ENCODE peak calls at places on chromosomes 2 and 18, in ten cellular contexts. U is thoracic aorta; S is astrocyte of the spinal cord; I is GM12892; Q is ecto neural progenitor cell; J is AG20443; T is NCI-H2171 treated with DMSO at 0.1 percent for 48 hours; M is mesenteric fat pad; Z is activated CD8-positive, alpha-beta memory T cell treated with anti-CD3 and anti-CD28 coated beads for 1 hour; V is AML-193. A is an unnamed sample.
A peak's percentile ranks its signal among the peaks of the same experiment; 100 is the strongest.

GRCh38 chr2:120576509-120577474 is 158.9 kb upstream of the GLI2 start:
- DNase-seq in U (no peak), S (no peak), I (no peak), Q (no peak), J (peak; percentile 90), T (no peak), M (no peak), Z (no peak), V (no peak), A (peak; percentile 85)

GRCh38 chr2:95262896-95263542 is 11.2 kb upstream of the PROM2 start:
- DNase-seq in U (no peak), S (no peak), I (no peak), Q (no peak), J (no peak), T (no peak), M (no peak), Z (no peak), V (no peak), A (no peak)

GRCh38 chr2:172380436-172381274 is 46.7 kb upstream of the ITGA6 start:
- DNase-seq in U (no peak), S (peak; percentile 12), I (no peak), Q (peak; percentile 67), J (no peak), T (no peak), M (no peak), Z (no peak), V (peak; percentile 87), A (no peak)

GRCh38 chr2:50066858-50067257 is 912.5 kb upstream of the FSHR start:
- DNase-seq in U (no peak), S (no peak), I (no peak), Q (no peak), J (no peak), T (no peak), M (no peak), Z (no peak), V (no peak), A (no peak)

GRCh38 chr2:29050591-29050990 is 23.7 kb downstream of the PCARE start:
- DNase-seq in U (no peak), S (no peak), I (no peak), Q (no peak), J (no peak), T (no peak), M (no peak), Z (no peak), V (no peak), A (no peak)

GRCh38 chr2:182023235-182023634 is 37.6 kb downstream of the PPP1R1C start:
- DNase-seq in U (no peak), S (no peak), I (no peak), Q (no peak), J (no peak), T (no peak), M (no peak), Z (no peak), V (no peak), A (no peak)

GRCh38 chr18:48983793-48984437 is 33.1 kb upstream of the SMAD7 start:
- DNase-seq in U (no peak), S (no peak), I (no peak), Q (no peak), J (no peak), T (peak; percentile 78), M (no peak), Z (no peak), V (peak; percentile 26), A (peak; percentile 41)

GRCh38 chr2:10554961-10555809 is 107.1 kb upstream of the ODC1 start:
- DNase-seq in U (no peak), S (no peak), I (no peak), Q (no peak), J (no peak), T (no peak), M (peak; percentile 72), Z (no peak), V (no peak), A (peak; percentile 58)

GRCh38 chr2:20350105-20350712 is 435 bp downstream of the PUM2 start:
- DNase-seq in U (no peak), S (peak; percentile 19), I (peak; percentile 50), Q (peak; percentile 88), J (peak; percentile 61), T (peak; percentile 88), M (peak; percentile 90), Z (no peak), V (peak; percentile 56), A (no peak)

GRCh38 chr2:208025814-208026184 is 472 bp upstream of the PLEKHM3 start:
- DNase-seq in U (no peak), S (no peak), I (no peak), Q (peak; percentile 53), J (peak; percentile 21), T (no peak), M (no peak), Z (no peak), V (no peak), A (no peak)